ENCODE peak calls at places on chromosomes 12 and 14, in four cellular contexts. R is IMR-90, H is H1, A is GM12878. J is an unnamed sample.

GRCh38 chr14:103016071-103016470 is 41.3 kb downstream of the CDC42BPB start:
- DNase-seq in H (no peak), A (no peak), R (no peak), J (no peak)

GRCh38 chr14:67358914-67359313 is 690 bp downstream of the ATP6V1D start:
- DNase-seq in A (no peak), R (no peak), H (peak), J (no peak)

GRCh38 chr12:106090586-106091411 is 48.0 kb downstream of the NUAK1 start:
- DNase-seq in A (no peak), R (peak), H (no peak), J (no peak)

GRCh38 chr12:118148287-118148686 is 12.4 kb downstream of the PEBP1 start:
- DNase-seq in A (no peak), R (no peak), H (no peak), J (no peak)

GRCh38 chr12:65670775-65671174 is 153.5 kb upstream of the HMGA2 start:
- DNase-seq in H (no peak), A (no peak), R (peak), J (no peak)

GRCh38 chr14:100393906-100394732 is 71.0 kb downstream of the SLC25A47 start:
- DNase-seq in A (no peak), R (no peak), H (no peak), J (no peak)

GRCh38 chr12:113439606-113440030 is 17.4 kb downstream of the SDSL start:
- DNase-seq in H (peak), A (no peak), R (peak), J (peak)

GRCh38 chr12:57476993-57477709 is 2.5 kb downstream of the ARHGAP9 start:
- DNase-seq in A (no peak), H (no peak), R (no peak), J (no peak)

GRCh38 chr12:87953257-87953860 is 75.8 kb downstream of the C12orf50 start:
- DNase-seq in H (no peak), A (no peak), R (peak), J (no peak)

GRCh38 chr12:98754095-98754494 is 109.0 kb downstream of the APAF1 start:
- DNase-seq in A (peak), R (peak), H (no peak), J (peak)

GRCh38 chr14:22221508-22221907 is 367.5 kb downstream of the DAD1 start:
- DNase-seq in A (no peak), H (no peak), R (peak), J (peak)

GRCh38 chr12:51884676-51885229 is 3.1 kb upstream of the ANKRD33 start:
- DNase-seq in A (no peak), H (no peak), R (peak), J (peak)

GRCh38 chr14:64766430-64767151 is 62.4 kb downstream of the PLEKHG3 start:
- DNase-seq in H (no peak), R (no peak), A (no peak), J (no peak)

GRCh38 chr14:102532204-102532658 is 22.7 kb upstream of the ANKRD9 start:
- DNase-seq in R (peak), H (no peak), A (no peak), J (no peak)

GRCh38 chr12:46938071-46938678 is 112.4 kb upstream of the SLC38A4 start:
- DNase-seq in H (no peak), R (peak), A (no peak), J (no peak)

GRCh38 chr14:97777622-97778021 is 980.4 kb downstream of the VRK1 start:
- DNase-seq in H (no peak), R (no peak), A (no peak), J (no peak)

GRCh38 chr12:24996102-24996797 is 47.3 kb upstream of the BCAT1 start:
- DNase-seq in R (no peak), H (no peak), A (no peak), J (no peak)

GRCh38 chr12:132529156-132529839 is 39.3 kb downstream of the FBRSL1 start:
- DNase-seq in R (no peak), A (no peak), H (no peak), J (no peak)

GRCh38 chr12:122811777-122812176 is 23.5 kb upstream of the HIP1R start:
- DNase-seq in H (no peak), R (no peak), A (no peak), J (no peak)

GRCh38 chr14:96156804-96157760 is 47.6 kb upstream of the BDKRB2 start:
- DNase-seq in H (no peak), R (no peak), A (no peak), J (no peak)

GRCh38 chr12:46788247-46788887 is 37.4 kb downstream of the SLC38A4 start:
- DNase-seq in H (no peak), R (peak), A (no peak), J (no peak)

GRCh38 chr12:53122961-53123468 is 19.7 kb downstream of the SOAT2 start:
- DNase-seq in H (peak), A (no peak), R (peak), J (no peak)

GRCh38 chr12:122963928-122964240 is 2.4 kb downstream of the ABCB9 start:
- DNase-seq in A (no peak), H (no peak), R (peak), J (no peak)

GRCh38 chr12:84619053-84619452 is 293.5 kb downstream of the SLC6A15 start:
- DNase-seq in A (no peak), R (no peak), H (no peak), J (no peak)

GRCh38 chr12:15562263-15562662 is 226.9 kb downstream of the EPS8 start:
- DNase-seq in A (no peak), R (no peak), H (no peak), J (no peak)

GRCh38 chr12:89040146-89040964 is 311.9 kb downstream of the DUSP6 start:
- DNase-seq in H (no peak), R (peak), A (no peak), J (no peak)

DNA sequence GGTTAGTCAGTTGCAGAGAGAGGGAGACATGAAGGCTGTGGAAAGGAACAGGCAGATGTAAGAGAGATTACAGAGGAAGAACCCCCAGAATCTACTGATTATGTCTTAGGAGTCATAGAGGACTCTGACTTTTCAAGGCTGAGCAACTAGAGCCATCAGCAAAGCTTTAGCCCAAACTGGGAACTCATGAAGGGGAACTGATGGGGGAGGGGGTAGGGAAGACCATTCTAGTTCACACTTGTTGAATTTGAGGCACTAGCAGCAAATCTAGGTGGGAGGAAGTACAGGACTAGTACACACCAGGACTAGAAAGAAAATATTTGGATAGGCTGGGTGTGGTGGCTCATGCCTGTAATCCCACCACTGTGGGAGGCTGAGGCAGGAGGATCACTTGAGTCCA is 10.1 kb downstream of the LGALS3 start:
- DNase-seq in A (no peak), R (no peak), H (no peak), J (no peak)
- TF ChIP-seq RFX5 in A (no peak), R (no peak), H (no peak), J (no peak)

GRCh38 chr14:101480022-101480746 is 81.1 kb upstream of the DIO3 start:
- DNase-seq in A (no peak), H (no peak), R (no peak), J (no peak)
- TF ChIP-seq CHD1 in A (no peak), H (no peak), R (no peak), J (no peak)

GRCh38 chr14:30322819-30323218 is 236.1 kb upstream of the G2E3 start:
- DNase-seq in H (no peak), A (no peak), R (no peak), J (no peak)
- TF ChIP-seq RFX5 in H (no peak), A (no peak), R (no peak), J (no peak)

GRCh38 chr14:37232907-37233481 is 35.3 kb downstream of the MIPOL1 start:
- DNase-seq in H (no peak), A (no peak), R (peak), J (peak)
- TF ChIP-seq CHD1 in H (no peak), A (no peak), R (no peak), J (no peak)